ENCODE peak calls at places on chromosomes 6 and 20, in ten cellular contexts. One of them, this sample, is unnamed.

GRCh38 chr20:48339147-48339985 is 488.4 kb downstream of the PREX1 start:
- DNase-seq in IMR-90: peak
- DNase-seq in body of pancreas: no peak
- DNase-seq in breast epithelium: no peak
- DNase-seq in Peyer's patch: no peak
- DNase-seq in transverse colon: peak
- DNase-seq in uterus: peak
- DNase-seq in suprapubic skin: no peak
- DNase-seq in lower leg skin: peak
- DNase-seq in spleen: no peak
- DNase-seq in this sample: peak

GRCh38 chr6:116971959-116972358 is 94.9 kb downstream of the RFX6 start:
- DNase-seq in IMR-90: peak
- DNase-seq in body of pancreas: peak
- DNase-seq in breast epithelium: no peak
- DNase-seq in Peyer's patch: no peak
- DNase-seq in transverse colon: peak
- DNase-seq in uterus: no peak
- DNase-seq in suprapubic skin: no peak
- DNase-seq in lower leg skin: no peak
- DNase-seq in spleen: no peak
- DNase-seq in this sample: no peak

GRCh38 chr20:59413326-59413865 is 113.0 kb downstream of the EDN3 start:
- DNase-seq in IMR-90: no peak
- DNase-seq in body of pancreas: no peak
- DNase-seq in breast epithelium: no peak
- DNase-seq in Peyer's patch: no peak
- DNase-seq in transverse colon: no peak
- DNase-seq in uterus: no peak
- DNase-seq in suprapubic skin: no peak
- DNase-seq in lower leg skin: peak
- DNase-seq in spleen: no peak
- DNase-seq in this sample: no peak

GRCh38 chr6:46042355-46042999 is 26.8 kb upstream of the CLIC5 start:
- DNase-seq in IMR-90: peak
- DNase-seq in body of pancreas: no peak
- DNase-seq in breast epithelium: no peak
- DNase-seq in Peyer's patch: peak
- DNase-seq in transverse colon: peak
- DNase-seq in uterus: no peak
- DNase-seq in suprapubic skin: no peak
- DNase-seq in lower leg skin: no peak
- DNase-seq in spleen: no peak
- DNase-seq in this sample: peak

GRCh38 chr6:104710543-104711335 is 149.0 kb downstream of the HACE1 start:
- DNase-seq in IMR-90: peak
- DNase-seq in body of pancreas: no peak
- DNase-seq in breast epithelium: no peak
- DNase-seq in Peyer's patch: no peak
- DNase-seq in transverse colon: no peak
- DNase-seq in uterus: no peak
- DNase-seq in suprapubic skin: no peak
- DNase-seq in lower leg skin: no peak
- DNase-seq in spleen: no peak
- DNase-seq in this sample: no peak

GRCh38 chr6:6825986-6826901 is 237.7 kb downstream of the LY86 start:
- DNase-seq in IMR-90: no peak
- DNase-seq in body of pancreas: no peak
- DNase-seq in breast epithelium: peak
- DNase-seq in Peyer's patch: peak
- DNase-seq in transverse colon: peak
- DNase-seq in uterus: peak
- DNase-seq in suprapubic skin: peak
- DNase-seq in lower leg skin: peak
- DNase-seq in spleen: peak
- DNase-seq in this sample: peak

GRCh38 chr20:33280000-33280680 is 2.9 kb upstream of the BPIFB1 start:
- DNase-seq in IMR-90: no peak
- DNase-seq in body of pancreas: no peak
- DNase-seq in breast epithelium: no peak
- DNase-seq in Peyer's patch: peak
- DNase-seq in transverse colon: no peak
- DNase-seq in uterus: no peak
- DNase-seq in suprapubic skin: no peak
- DNase-seq in lower leg skin: no peak
- DNase-seq in spleen: no peak
- DNase-seq in this sample: no peak

GRCh38 chr20:20233041-20233514 is 134.8 kb upstream of the INSM1 start:
- DNase-seq in IMR-90: no peak
- DNase-seq in body of pancreas: no peak
- DNase-seq in breast epithelium: no peak
- DNase-seq in Peyer's patch: no peak
- DNase-seq in transverse colon: no peak
- DNase-seq in uterus: no peak
- DNase-seq in suprapubic skin: no peak
- DNase-seq in lower leg skin: no peak
- DNase-seq in spleen: no peak
- DNase-seq in this sample: no peak

GRCh38 chr6:26030716-26031115 is 56.5 kb upstream of the HFE start:
- DNase-seq in IMR-90: no peak
- DNase-seq in body of pancreas: no peak
- DNase-seq in breast epithelium: no peak
- DNase-seq in Peyer's patch: no peak
- DNase-seq in transverse colon: no peak
- DNase-seq in uterus: no peak
- DNase-seq in suprapubic skin: no peak
- DNase-seq in lower leg skin: no peak
- DNase-seq in spleen: no peak
- DNase-seq in this sample: no peak

GRCh38 chr6:123899745-123900144 is 96.1 kb downstream of the NKAIN2 start:
- DNase-seq in IMR-90: no peak
- DNase-seq in body of pancreas: no peak
- DNase-seq in breast epithelium: no peak
- DNase-seq in Peyer's patch: no peak
- DNase-seq in transverse colon: no peak
- DNase-seq in uterus: no peak
- DNase-seq in suprapubic skin: no peak
- DNase-seq in lower leg skin: no peak
- DNase-seq in spleen: no peak
- DNase-seq in this sample: no peak

GRCh38 chr6:148608211-148608951 is 138.4 kb upstream of the UST start:
- DNase-seq in IMR-90: peak
- DNase-seq in body of pancreas: no peak
- DNase-seq in breast epithelium: no peak
- DNase-seq in Peyer's patch: no peak
- DNase-seq in transverse colon: no peak
- DNase-seq in uterus: no peak
- DNase-seq in suprapubic skin: no peak
- DNase-seq in lower leg skin: no peak
- DNase-seq in spleen: no peak
- DNase-seq in this sample: no peak

GRCh38 chr20:59777321-59777705 is 156.1 kb downstream of the SYCP2 start:
- DNase-seq in IMR-90: no peak
- DNase-seq in body of pancreas: no peak
- DNase-seq in breast epithelium: no peak
- DNase-seq in Peyer's patch: peak
- DNase-seq in transverse colon: peak
- DNase-seq in uterus: no peak
- DNase-seq in suprapubic skin: no peak
- DNase-seq in lower leg skin: peak
- DNase-seq in spleen: no peak
- DNase-seq in this sample: no peak

GRCh38 chr6:13924146-13924948 is 405 bp upstream of the RNF182 start:
- DNase-seq in IMR-90: peak
- DNase-seq in body of pancreas: peak
- DNase-seq in breast epithelium: no peak
- DNase-seq in Peyer's patch: no peak
- DNase-seq in transverse colon: no peak
- DNase-seq in uterus: peak
- DNase-seq in suprapubic skin: no peak
- DNase-seq in lower leg skin: no peak
- DNase-seq in spleen: no peak
- DNase-seq in this sample: peak

GRCh38 chr6:79570802-79571367 is 33.7 kb upstream of the LCA5 start:
- DNase-seq in IMR-90: peak
- DNase-seq in body of pancreas: no peak
- DNase-seq in breast epithelium: no peak
- DNase-seq in Peyer's patch: no peak
- DNase-seq in transverse colon: no peak
- DNase-seq in uterus: no peak
- DNase-seq in suprapubic skin: no peak
- DNase-seq in lower leg skin: no peak
- DNase-seq in spleen: no peak
- DNase-seq in this sample: no peak

GRCh38 chr6:131923356-131923755 is 27.8 kb downstream of the CCN2 start:
- DNase-seq in IMR-90: peak
- DNase-seq in body of pancreas: peak
- DNase-seq in breast epithelium: no peak
- DNase-seq in Peyer's patch: peak
- DNase-seq in transverse colon: peak
- DNase-seq in uterus: peak
- DNase-seq in suprapubic skin: no peak
- DNase-seq in lower leg skin: no peak
- DNase-seq in spleen: no peak
- DNase-seq in this sample: no peak

GRCh38 chr6:34011298-34011697 is 134.6 kb downstream of the GRM4 start:
- DNase-seq in IMR-90: no peak
- DNase-seq in body of pancreas: no peak
- DNase-seq in breast epithelium: no peak
- DNase-seq in Peyer's patch: no peak
- DNase-seq in transverse colon: no peak
- DNase-seq in uterus: no peak
- DNase-seq in suprapubic skin: no peak
- DNase-seq in lower leg skin: no peak
- DNase-seq in spleen: peak
- DNase-seq in this sample: no peak

GRCh38 chr20:18743665-18744440 is 69.7 kb upstream of the SCP2D1 start:
- DNase-seq in IMR-90: no peak
- DNase-seq in body of pancreas: no peak
- DNase-seq in breast epithelium: no peak
- DNase-seq in Peyer's patch: no peak
- DNase-seq in transverse colon: no peak
- DNase-seq in uterus: peak
- DNase-seq in suprapubic skin: no peak
- DNase-seq in lower leg skin: no peak
- DNase-seq in spleen: no peak
- DNase-seq in this sample: no peak

GRCh38 chr20:50187403-50188051 is 3.1 kb upstream of the CEBPB start:
- DNase-seq in IMR-90: peak
- DNase-seq in body of pancreas: no peak
- DNase-seq in breast epithelium: peak
- DNase-seq in Peyer's patch: no peak
- DNase-seq in transverse colon: peak
- DNase-seq in uterus: peak
- DNase-seq in suprapubic skin: no peak
- DNase-seq in lower leg skin: no peak
- DNase-seq in spleen: peak
- DNase-seq in this sample: peak
- TF ChIP-seq POLR2A in IMR-90: no peak
- TF ChIP-seq POLR2A in body of pancreas: no peak
- TF ChIP-seq POLR2A in breast epithelium: no peak
- TF ChIP-seq POLR2A in Peyer's patch: no peak
- TF ChIP-seq POLR2A in transverse colon: no peak
- TF ChIP-seq POLR2A in uterus: no peak
- TF ChIP-seq POLR2A in suprapubic skin: no peak
- TF ChIP-seq POLR2A in lower leg skin: no peak
- TF ChIP-seq POLR2A in spleen: no peak
- TF ChIP-seq POLR2A in this sample: no peak

GRCh38 chr6:43718387-43719105 is 31.0 kb upstream of the MRPS18A start:
- DNase-seq in IMR-90: no peak
- DNase-seq in body of pancreas: no peak
- DNase-seq in breast epithelium: no peak
- DNase-seq in Peyer's patch: no peak
- DNase-seq in transverse colon: no peak
- DNase-seq in uterus: no peak
- DNase-seq in suprapubic skin: no peak
- DNase-seq in lower leg skin: no peak
- DNase-seq in spleen: peak
- DNase-seq in this sample: no peak

GRCh38 chr6:43720999-43721398 is 33.4 kb upstream of the MRPS18A start:
- DNase-seq in IMR-90: no peak
- DNase-seq in body of pancreas: no peak
- DNase-seq in breast epithelium: no peak
- DNase-seq in Peyer's patch: no peak
- DNase-seq in transverse colon: no peak
- DNase-seq in uterus: no peak
- DNase-seq in suprapubic skin: no peak
- DNase-seq in lower leg skin: no peak
- DNase-seq in spleen: no peak
- DNase-seq in this sample: no peak

GRCh38 chr6:43717822-43718221 is 30.2 kb upstream of the MRPS18A start:
- DNase-seq in IMR-90: no peak
- DNase-seq in body of pancreas: no peak
- DNase-seq in breast epithelium: no peak
- DNase-seq in Peyer's patch: no peak
- DNase-seq in transverse colon: no peak
- DNase-seq in uterus: peak
- DNase-seq in suprapubic skin: no peak
- DNase-seq in lower leg skin: no peak
- DNase-seq in spleen: no peak
- DNase-seq in this sample: no peak

GRCh38 chr6:43717389-43717788 is 29.8 kb upstream of the MRPS18A start:
- DNase-seq in IMR-90: no peak
- DNase-seq in body of pancreas: no peak
- DNase-seq in breast epithelium: no peak
- DNase-seq in Peyer's patch: no peak
- DNase-seq in transverse colon: no peak
- DNase-seq in uterus: no peak
- DNase-seq in suprapubic skin: no peak
- DNase-seq in lower leg skin: no peak
- DNase-seq in spleen: no peak
- DNase-seq in this sample: no peak

GRCh38 chr6:43719511-43719910 is 31.9 kb upstream of the MRPS18A start:
- DNase-seq in IMR-90: no peak
- DNase-seq in body of pancreas: no peak
- DNase-seq in breast epithelium: no peak
- DNase-seq in Peyer's patch: no peak
- DNase-seq in transverse colon: no peak
- DNase-seq in uterus: no peak
- DNase-seq in suprapubic skin: no peak
- DNase-seq in lower leg skin: no peak
- DNase-seq in spleen: peak
- DNase-seq in this sample: no peak
- TF ChIP-seq POLR2A in IMR-90: no peak
- TF ChIP-seq POLR2A in body of pancreas: no peak
- TF ChIP-seq POLR2A in breast epithelium: no peak
- TF ChIP-seq POLR2A in Peyer's patch: no peak
- TF ChIP-seq POLR2A in transverse colon: no peak
- TF ChIP-seq POLR2A in uterus: no peak
- TF ChIP-seq POLR2A in suprapubic skin: no peak
- TF ChIP-seq POLR2A in lower leg skin: no peak
- TF ChIP-seq POLR2A in spleen: no peak
- TF ChIP-seq POLR2A in this sample: no peak

GRCh38 chr6:65072500-65072899 is 634.5 kb downstream of the EYS start:
- DNase-seq in IMR-90: no peak
- DNase-seq in body of pancreas: no peak
- DNase-seq in breast epithelium: no peak
- DNase-seq in Peyer's patch: no peak
- DNase-seq in transverse colon: no peak
- DNase-seq in uterus: no peak
- DNase-seq in suprapubic skin: no peak
- DNase-seq in lower leg skin: no peak
- DNase-seq in spleen: no peak
- DNase-seq in this sample: no peak
- TF ChIP-seq POLR2A in IMR-90: no peak
- TF ChIP-seq POLR2A in body of pancreas: no peak
- TF ChIP-seq POLR2A in breast epithelium: no peak
- TF ChIP-seq POLR2A in Peyer's patch: no peak
- TF ChIP-seq POLR2A in transverse colon: no peak
- TF ChIP-seq POLR2A in uterus: no peak
- TF ChIP-seq POLR2A in suprapubic skin: no peak
- TF ChIP-seq POLR2A in lower leg skin: no peak
- TF ChIP-seq POLR2A in spleen: no peak
- TF ChIP-seq POLR2A in this sample: no peak

GRCh38 chr6:32177788-32178546 is at the start of gene RNF5:
- DNase-seq in IMR-90: peak
- DNase-seq in body of pancreas: peak
- DNase-seq in breast epithelium: peak
- DNase-seq in Peyer's patch: peak
- DNase-seq in transverse colon: peak
- DNase-seq in uterus: peak
- DNase-seq in suprapubic skin: peak
- DNase-seq in lower leg skin: peak
- DNase-seq in spleen: peak
- DNase-seq in this sample: peak
- TF ChIP-seq POLR2A in IMR-90: peak
- TF ChIP-seq POLR2A in body of pancreas: no peak
- TF ChIP-seq POLR2A in breast epithelium: no peak
- TF ChIP-seq POLR2A in Peyer's patch: peak
- TF ChIP-seq POLR2A in transverse colon: peak
- TF ChIP-seq POLR2A in uterus: no peak
- TF ChIP-seq POLR2A in suprapubic skin: no peak
- TF ChIP-seq POLR2A in lower leg skin: no peak
- TF ChIP-seq POLR2A in spleen: no peak
- TF ChIP-seq POLR2A in this sample: no peak

This sample was measured in H54.